ENCODE peak calls at places on chromosome 22, in four cellular contexts. S is IMR-90, K is neuronal stem cell, M is mammary epithelial cell. C is an unnamed sample.

GRCh38 chr22:26648011-26648497 is 9.3 kb upstream of the MIAT start:
- DNase-seq in K (peak; percentile 81), S (no peak), M (no peak), C (peak; percentile 67)

GRCh38 chr22:41229730-41230398 is 10.9 kb downstream of the CHADL start:
- DNase-seq in S (no peak), K (no peak), M (no peak), C (no peak)

GRCh38 chr22:26922804-26923203 is 265.4 kb downstream of the MIAT start:
- DNase-seq in S (no peak), M (no peak), K (peak; percentile 41), C (peak; percentile 4)

GRCh38 chr22:43313497-43314474 is 29.4 kb downstream of the SCUBE1 start:
- DNase-seq in M (no peak), K (no peak), S (no peak), C (no peak)

GRCh38 chr22:42814215-42814614 is 42.9 kb downstream of the ARFGAP3 start:
- DNase-seq in M (no peak), K (no peak), S (no peak), C (no peak)

GRCh38 chr22:41589260-41589600 is 410 bp downstream of the PMM1 start:
- DNase-seq in M (peak; percentile 21), K (peak; percentile 14), S (no peak), C (peak; percentile 64)

GRCh38 chr22:43390166-43390565 is 21.6 kb upstream of the MPPED1 start:
- DNase-seq in K (no peak), S (no peak), M (no peak), C (no peak)

GRCh38 chr22:30767656-30768055 is 73.0 kb downstream of the OSBP2 start:
- DNase-seq in K (no peak), M (no peak), S (no peak), C (no peak)

GRCh38 chr22:50175921-50176849 is 5.7 kb downstream of the PANX2 start:
- DNase-seq in K (no peak), S (no peak), M (no peak), C (no peak)

GRCh38 chr22:42881982-42882656 is 25.0 kb upstream of the ARFGAP3 start:
- DNase-seq in K (no peak), M (no peak), S (no peak), C (peak; percentile 59)

GRCh38 chr22:30829901-30830550 is 135.4 kb downstream of the OSBP2 start:
- DNase-seq in S (peak; percentile 97), K (no peak), M (peak; percentile 99), C (no peak)

GRCh38 chr22:42994917-42995562 is 19.9 kb downstream of the PACSIN2 start:
- DNase-seq in S (peak; percentile 94), K (no peak), M (peak; percentile 90), C (peak; percentile 12)

GRCh38 chr22:31944700-31945477 is 554 bp downstream of the YWHAH start:
- DNase-seq in M (no peak), S (no peak), K (peak; percentile 17), C (peak; percentile 58)

GRCh38 chr22:31230871-31231621 is 18.9 kb downstream of the LIMK2 start:
- DNase-seq in S (peak; percentile 74), K (no peak), M (peak; percentile 16), C (peak; percentile 63)

GRCh38 chr22:37063436-37064420 is 12.2 kb downstream of the KCTD17 start:
- DNase-seq in S (no peak), M (no peak), K (no peak), C (no peak)

GRCh38 chr22:26377170-26377825 is 51.8 kb upstream of the ASPHD2 start:
- DNase-seq in K (no peak), M (no peak), S (no peak), C (no peak)

GRCh38 chr22:40668611-40669390 is 10.5 kb upstream of the MCHR1 start:
- DNase-seq in S (peak; percentile 89), M (peak; percentile 87), K (no peak), C (no peak)

GRCh38 chr22:47048123-47049077 is 285.9 kb downstream of the TBC1D22A start:
- DNase-seq in M (no peak), S (no peak), K (no peak), C (no peak)

GRCh38 chr22:37904572-37905533 is 1.2 kb upstream of the MICALL1 start:
- DNase-seq in S (peak; percentile 99), K (no peak), M (peak; percentile 97), C (no peak)

GRCh38 chr22:28600546-28601143 is 79.0 kb downstream of the TTC28 start:
- DNase-seq in S (peak; percentile 72), M (peak; percentile 24), K (peak; percentile 11), C (peak; percentile 72)

GRCh38 chr22:29306175-29306829 is at the start of gene GAS2L1:
- DNase-seq in M (peak; percentile 70), S (peak; percentile 73), K (peak; percentile 61), C (peak; percentile 55)

GRCh38 chr22:33796494-33796893 is 123.8 kb downstream of the LARGE1 start:
- DNase-seq in M (no peak), K (no peak), S (no peak), C (no peak)

GRCh38 chr22:31495343-31495742 is 993 bp upstream of the SFI1 start:
- DNase-seq in M (no peak), S (no peak), K (no peak), C (peak; percentile 35)

GRCh38 chr22:31906569-31906968 is 37.8 kb upstream of the YWHAH start:
- DNase-seq in K (no peak), M (no peak), S (no peak), C (no peak)

GRCh38 chr22:42645938-42646568 is 3.1 kb downstream of the CYB5R3 start:
- DNase-seq in M (no peak), K (no peak), S (no peak), C (no peak)

GRCh38 chr22:25141994-25142620 is 57.6 kb upstream of the CRYBB3 start:
- DNase-seq in K (no peak), M (no peak), S (no peak), C (no peak)

GRCh38 chr22:47201186-47201995 is 438.9 kb downstream of the TBC1D22A start:
- DNase-seq in K (no peak), M (no peak), S (no peak), C (no peak)

GRCh38 chr22:37233751-37234631 is 10.1 kb downstream of the RAC2 start:
- DNase-seq in S (no peak), K (no peak), M (no peak), C (no peak)

GRCh38 chr22:20239951-20240773 is 28.0 kb downstream of the RTN4R start:
- DNase-seq in K (peak; percentile 46), M (no peak), S (no peak), C (no peak)

GRCh38 chr22:37843746-37844089 is 416 bp downstream of the ANKRD54 start:
- DNase-seq in S (peak; percentile 32), K (no peak), M (no peak), C (peak; percentile 69)

GRCh38 chr22:20725987-20726558 is 47.8 kb upstream of the SERPIND1 start:
- DNase-seq in S (no peak), M (no peak), K (no peak), C (no peak)

GRCh38 chr22:37462426-37462825 is 23.8 kb downstream of the MFNG start:
- DNase-seq in M (no peak), K (no peak), S (no peak), C (no peak)

GRCh38 chr22:42277988-42278776 is 7.7 kb upstream of the TCF20 start:
- DNase-seq in S (no peak), K (no peak), M (no peak), C (no peak)

GRCh38 chr22:30574095-30574981 is at the start of gene GAL3ST1:
- DNase-seq in M (no peak), K (peak; percentile 45), S (no peak), C (no peak)

GRCh38 chr22:24146791-24147353 is 34.4 kb upstream of the SUSD2 start:
- DNase-seq in S (peak; percentile 92), K (no peak), M (no peak), C (no peak)

GRCh38 chr22:25627271-25627848 is 62.9 kb downstream of the GRK3 start:
- DNase-seq in S (peak; percentile 12), M (peak; percentile 24), K (no peak), C (peak; percentile 43)

GRCh38 chr22:17836977-17837742 is 62.9 kb upstream of the BID start:
- DNase-seq in K (no peak), S (no peak), M (no peak), C (no peak)

GRCh38 chr22:18929459-18929858 is 6.6 kb downstream of the PRODH start:
- DNase-seq in K (no peak), S (no peak), M (no peak), C (no peak)

GRCh38 chr22:49086181-49086580 is 741.5 kb downstream of the BRD1 start:
- DNase-seq in K (no peak), M (no peak), S (no peak), C (no peak)

GRCh38 chr22:49088801-49089791 is 738.6 kb downstream of the BRD1 start:
- DNase-seq in M (no peak), K (no peak), S (no peak), C (no peak)

GRCh38 chr22:49086606-49087157 is 741.0 kb downstream of the BRD1 start:
- DNase-seq in K (no peak), S (no peak), M (no peak), C (no peak)

GRCh38 chr22:49087716-49088660 is 739.7 kb downstream of the BRD1 start:
- DNase-seq in S (no peak), K (no peak), M (no peak), C (no peak)

GRCh38 chr22:49087163-49087562 is 740.5 kb downstream of the BRD1 start:
- DNase-seq in S (no peak), K (no peak), M (no peak), C (no peak)
- H3K9me3 ChIP-seq in S (peaks cover 55% of the 10 kb centered on the region), K (no peaks in the 10 kb centered on the region), M (peaks cover 57% of the 10 kb centered on the region), C (no peaks in the 10 kb centered on the region)

GRCh38 chr22:23123804-23124254 is 18.0 kb downstream of the RSPH14 start:
- DNase-seq in M (no peak), K (no peak), S (no peak), C (no peak)

GRCh38 chr22:23122992-23123803 is 18.6 kb downstream of the RSPH14 start:
- DNase-seq in M (no peak), S (no peak), K (no peak), C (no peak)

GRCh38 chr22:23126165-23127054 is 15.4 kb downstream of the RSPH14 start:
- DNase-seq in M (no peak), S (no peak), K (no peak), C (no peak)

GRCh38 chr22:23125512-23126103 is 16.2 kb downstream of the RSPH14 start:
- DNase-seq in M (no peak), S (no peak), K (no peak), C (no peak)

GRCh38 chr22:23124611-23125511 is 16.9 kb downstream of the RSPH14 start:
- DNase-seq in S (no peak), K (no peak), M (no peak), C (no peak)
- H2AFZ ChIP-seq in S (peak overlapping the region; percentile 37), K (no peak overlapping the region), M (no peak overlapping the region), C (no peak overlapping the region)

DNA sequence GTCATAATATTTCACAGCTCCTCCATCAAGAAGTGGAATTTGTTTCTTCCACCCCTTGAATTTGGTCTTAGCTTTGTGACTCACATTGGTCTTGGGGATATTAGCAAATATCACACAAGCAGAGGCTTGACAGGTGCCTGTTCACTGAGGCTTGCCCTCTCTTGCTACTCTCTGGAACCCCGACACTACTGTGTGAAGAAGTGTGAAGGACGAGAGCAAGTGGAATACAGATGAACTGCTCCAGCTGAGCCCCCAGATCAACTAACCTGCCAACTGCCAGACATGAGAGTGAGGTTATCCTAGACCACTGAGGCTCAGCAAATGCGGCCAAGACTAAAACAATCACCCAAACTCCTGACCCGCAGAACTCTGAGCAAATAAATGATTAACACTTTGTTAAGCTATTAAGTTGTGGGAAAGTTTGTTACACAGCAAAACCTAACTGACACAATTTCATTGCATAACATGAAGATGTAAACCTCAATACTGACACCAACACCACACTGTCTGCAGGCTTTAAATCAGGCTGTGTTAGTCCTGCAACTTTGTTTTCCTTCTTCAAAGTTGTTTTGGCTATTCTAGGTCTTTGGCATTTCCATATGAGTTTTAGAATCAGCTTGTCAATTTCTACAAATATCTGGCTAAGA is 142.5 kb downstream of the APOL5 start:
- DNase-seq in M (no peak), K (no peak), S (no peak), C (peak; percentile 86)
- H3K4me3 ChIP-seq in M (no peak overlapping the region), K (no peak overlapping the region), S (no peak overlapping the region), C (peak overlapping the region; percentile 47)

GRCh38 chr22:48711031-48711431 is 1116.6 kb downstream of the BRD1 start:
- DNase-seq in K (no peak), M (no peak), S (no peak), C (no peak)
- H3K9me3 ChIP-seq in K (no peaks in the 10 kb centered on the region), M (peaks cover 56% of the 10 kb centered on the region), S (peaks cover 73% of the 10 kb centered on the region), C (no peaks in the 10 kb centered on the region)